ENCODE peak calls at places on chromosomes 3 and 15, in four cellular contexts. U is IMR-90, W is neuronal stem cell, G is mesenchymal stem cell. A is an unnamed sample.

GRCh38 chr3:168865022-168865551 is 769.4 kb upstream of the GOLIM4 start:
- DNase-seq in G (peak; percentile 32), W (peak; percentile 29), U (peak; percentile 48), A (no peak)

GRCh38 chr3:171157286-171157685 is 130.8 kb upstream of the SLC2A2 start:
- DNase-seq in G (no peak), U (no peak), W (no peak), A (peak; percentile 51)

GRCh38 chr3:127598841-127599570 is 795 bp downstream of the MCM2 start:
- DNase-seq in U (no peak), G (no peak), W (no peak), A (no peak)

GRCh38 chr3:172177046-172177445 is 137.7 kb downstream of the FNDC3B start:
- DNase-seq in U (peak; percentile 80), W (no peak), G (no peak), A (no peak)

GRCh38 chr3:183328823-183329222 is 75.8 kb downstream of the B3GNT5 start:
- DNase-seq in W (no peak), U (peak; percentile 17), G (peak; percentile 44), A (no peak)

GRCh38 chr3:172218350-172219323 is 179.3 kb downstream of the FNDC3B start:
- DNase-seq in W (no peak), U (peak; percentile 29), G (peak; percentile 68), A (no peak)

GRCh38 chr3:151787626-151788025 is 26.3 kb upstream of the AADAC start:
- DNase-seq in U (peak; percentile 37), G (no peak), W (no peak), A (no peak)

GRCh38 chr3:117736851-117737250 is 1027.3 kb downstream of the TUSC7 start:
- DNase-seq in G (no peak), W (no peak), U (peak; percentile 57), A (no peak)

GRCh38 chr3:142029052-142029642 is 120.2 kb downstream of the TFDP2 start:
- DNase-seq in G (no peak), U (no peak), W (no peak), A (no peak)

GRCh38 chr3:18207232-18207631 is 217.9 kb downstream of the SATB1 start:
- DNase-seq in U (no peak), G (no peak), W (no peak), A (no peak)

GRCh38 chr3:43288366-43288765 is 2.0 kb downstream of the SNRK start:
- DNase-seq in W (no peak), G (peak; percentile 68), U (peak; percentile 59), A (no peak)

GRCh38 chr15:80107774-80108173 is 45.0 kb upstream of the FAH start:
- DNase-seq in G (no peak), U (no peak), W (no peak), A (no peak)

GRCh38 chr3:9352917-9353823 is 9.7 kb upstream of the THUMPD3 start:
- DNase-seq in G (peak; percentile 77), U (peak; percentile 79), W (peak; percentile 43), A (peak; percentile 68)

GRCh38 chr3:37639922-37640321 is 221.8 kb upstream of the CTDSPL start:
- DNase-seq in U (no peak), W (no peak), G (no peak), A (no peak)

GRCh38 chr15:75947117-75947516 is 43.4 kb downstream of the FBXO22 start:
- DNase-seq in W (no peak), U (peak; percentile 77), G (peak; percentile 50), A (no peak)

GRCh38 chr3:194395201-194395600 is 3.9 kb downstream of the GP5 start:
- DNase-seq in G (peak; percentile 68), U (peak; percentile 48), W (no peak), A (no peak)

GRCh38 chr3:54994026-54994626 is 66.3 kb upstream of the LRTM1 start:
- DNase-seq in W (no peak), G (no peak), U (no peak), A (no peak)
- H3K14ac ChIP-seq in W (no peak overlapping the region), G (no peak overlapping the region), U (no peak overlapping the region), A (no peak overlapping the region)

GRCh38 chr3:5310509-5310908 is 123.0 kb downstream of the EDEM1 start:
- DNase-seq in G (no peak), W (no peak), U (no peak), A (no peak)
- H2BK15ac ChIP-seq in G (no peak overlapping the region), W (no peak overlapping the region), U (no peak overlapping the region), A (no peak overlapping the region)

GRCh38 chr3:48891606-48892005 is 7.1 kb downstream of the SLC25A20 start:
- DNase-seq in U (no peak), W (no peak), G (no peak), A (no peak)
- H3K14ac ChIP-seq in U (no peak overlapping the region), W (no peak overlapping the region), G (no peak overlapping the region), A (no peak overlapping the region)

GRCh38 chr3:14329842-14330241 is 72.6 kb upstream of the SLC6A6 start:
- DNase-seq in G (no peak), U (no peak), W (no peak), A (no peak)
- H2BK15ac ChIP-seq in G (no peak overlapping the region), U (no peak overlapping the region), W (peak overlapping the region; percentile 97), A (no peak overlapping the region)

GRCh38 chr3:125147491-125147820 is 65.1 kb downstream of the SLC12A8 start:
- DNase-seq in G (no peak), W (no peak), U (peak; percentile 40), A (no peak)

GRCh38 chr3:125150525-125151436 is 61.8 kb downstream of the SLC12A8 start:
- DNase-seq in G (no peak), W (no peak), U (peak; percentile 27), A (peak; percentile 72)

GRCh38 chr3:125148016-125148812 is 64.3 kb downstream of the SLC12A8 start:
- DNase-seq in U (no peak), G (no peak), W (no peak), A (no peak)

GRCh38 chr3:125149462-125149861 is 63.1 kb downstream of the SLC12A8 start:
- DNase-seq in W (no peak), G (no peak), U (no peak), A (no peak)

DNA sequence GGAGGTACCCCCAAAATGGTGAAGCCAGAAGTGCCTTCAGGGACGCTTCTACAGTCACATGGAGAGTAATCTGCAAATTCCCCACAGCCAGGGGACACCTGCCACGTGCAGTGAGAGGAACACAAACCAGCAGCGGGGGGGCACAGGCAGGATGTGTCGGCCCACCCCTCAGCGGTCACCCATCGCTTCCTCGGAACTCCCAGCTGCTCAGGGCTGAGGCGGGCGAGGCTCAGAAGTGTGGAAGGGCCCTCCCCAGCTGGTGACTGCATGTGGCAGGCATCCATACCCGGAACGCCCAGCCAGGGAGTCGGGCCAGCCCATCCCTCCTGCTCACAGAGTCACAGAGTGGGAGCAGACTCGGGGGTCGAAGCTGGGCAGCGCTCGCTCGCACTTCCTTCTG is 63.7 kb downstream of the SLC12A8 start:
- DNase-seq in U (peak; percentile 33), G (no peak), W (no peak), A (no peak)
- H3K14ac ChIP-seq in U (peak overlapping the region; percentile 14), G (no peak overlapping the region), W (peak overlapping the region; percentile 44), A (peak overlapping the region; percentile 43)

DNA sequence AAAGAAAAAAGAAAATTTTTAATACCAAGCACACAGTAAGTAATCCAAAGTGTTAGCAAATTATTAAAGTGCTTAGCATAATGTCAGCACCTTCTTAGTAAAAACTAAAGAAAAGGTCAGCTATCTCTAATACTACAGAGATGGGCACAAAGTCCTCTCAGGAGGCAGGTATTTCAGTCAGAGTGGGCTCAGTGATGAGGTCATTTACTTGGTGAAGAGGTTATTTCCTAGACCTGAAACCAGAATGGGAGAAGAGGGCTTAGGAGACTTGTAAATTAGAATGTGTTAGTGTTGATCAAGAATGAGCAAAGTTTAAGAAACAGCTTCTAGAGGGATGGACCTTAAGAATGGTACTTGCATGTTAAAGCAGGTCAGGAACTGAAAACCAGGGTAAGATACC is 8.7 kb upstream of the PKM start:
- DNase-seq in G (no peak), W (no peak), U (no peak), A (no peak)
- H2BK15ac ChIP-seq in G (no peak overlapping the region), W (no peak overlapping the region), U (no peak overlapping the region), A (no peak overlapping the region)

GRCh38 chr3:111473550-111473949 is 68.4 kb upstream of the CD96 start:
- DNase-seq in G (no peak), U (no peak), W (no peak), A (peak; percentile 48)
- H3K14ac ChIP-seq in G (no peak overlapping the region), U (no peak overlapping the region), W (no peak overlapping the region), A (no peak overlapping the region)

GRCh38 chr3:136070953-136071949 is 105.7 kb downstream of the PPP2R3A start:
- DNase-seq in U (peak; percentile 27), G (peak; percentile 20), W (no peak), A (no peak)
- H2BK15ac ChIP-seq in U (peak overlapping the region; percentile 75), G (no peak overlapping the region), W (no peak overlapping the region), A (no peak overlapping the region)